ENCODE peak calls at places on chromosomes 13 and 19, in nine cellular contexts. S is iris pigment epithelial cell; Q is nucleus accumbens; K is CD8-positive, alpha-beta T cell; G is left colon; V is stimulated activated CD8-positive, alpha-beta memory T cell treated with anti-CD3 and anti-CD28 coated beads, Interleukin-15, amount 100 ng/mL, for 48 hours; Y is GM12865; F is right lobe of liver; I is aorta. L is an unnamed sample.

GRCh38 chr13:96090240-96091101 is 564 bp downstream of the HS6ST3 start:
- DNase-seq in F (peak), Y (peak), I (peak), Q (no peak), G (no peak), V (no peak), S (peak), K (no peak), L (no peak)

GRCh38 chr13:43061496-43062280 is 38.3 kb downstream of the DNAJC15 start:
- DNase-seq in V (no peak), S (peak), Q (no peak), Y (no peak), K (no peak), G (no peak), F (no peak), I (no peak), L (no peak)

GRCh38 chr13:100694722-100695644 is 20.4 kb upstream of the TMTC4 start:
- DNase-seq in V (no peak), Q (no peak), G (no peak), K (no peak), S (peak), F (peak), I (no peak), Y (no peak), L (no peak)

GRCh38 chr19:55494172-55494761 is 6.0 kb downstream of the SSC5D start:
- DNase-seq in K (no peak), I (peak), G (no peak), Q (no peak), Y (no peak), S (peak), V (no peak), F (no peak), L (no peak)

GRCh38 chr19:50191270-50191669 is 12.2 kb upstream of the MYH14 start:
- DNase-seq in F (no peak), Y (no peak), V (no peak), Q (no peak), G (no peak), S (no peak), K (no peak), I (no peak), L (no peak)

GRCh38 chr13:111213964-111214726 is 99.0 kb downstream of the ARHGEF7 start:
- DNase-seq in K (no peak), V (no peak), I (no peak), F (no peak), Q (no peak), Y (no peak), S (no peak), G (no peak), L (no peak)

GRCh38 chr19:33424181-33424580 is 50.7 kb downstream of the CEBPG start:
- DNase-seq in F (no peak), G (no peak), Y (no peak), K (no peak), S (no peak), V (no peak), I (no peak), Q (no peak), L (no peak)

GRCh38 chr13:36736119-36736726 is 62.4 kb downstream of the SERTM1 start:
- DNase-seq in Y (peak), I (peak), V (no peak), S (peak), F (peak), Q (no peak), K (peak), G (no peak), L (peak)

GRCh38 chr19:33448159-33448516 is 73.5 kb downstream of the PEPD start:
- DNase-seq in G (no peak), I (peak), V (no peak), Q (no peak), K (no peak), S (no peak), F (no peak), Y (no peak), L (peak)

GRCh38 chr13:110023729-110024645 is 237.6 kb upstream of the IRS2 start:
- DNase-seq in S (peak), Q (no peak), G (peak), K (no peak), Y (no peak), I (peak), V (no peak), F (no peak), L (no peak)

GRCh38 chr13:26050568-26051230 is 1.1 kb downstream of the SHISA2 start:
- DNase-seq in V (no peak), I (no peak), S (peak), K (peak), G (no peak), Y (no peak), F (no peak), Q (peak), L (no peak)

GRCh38 chr13:113413898-113414282 is 39.4 kb downstream of the ADPRHL1 start:
- DNase-seq in K (no peak), Y (no peak), I (peak), G (peak), V (no peak), F (peak), Q (no peak), S (no peak), L (no peak)

GRCh38 chr13:21688056-21688455 is 17.2 kb downstream of the FGF9 start:
- DNase-seq in Y (no peak), K (no peak), S (no peak), Q (no peak), I (no peak), G (no peak), V (no peak), F (no peak), L (no peak)

GRCh38 chr19:39372047-39372802 is 18.7 kb downstream of the PAF1 start:
- DNase-seq in F (peak), V (no peak), Q (peak), I (peak), G (peak), K (no peak), Y (no peak), S (peak), L (no peak)

GRCh38 chr19:4449022-4449825 is 8.4 kb downstream of the UBXN6 start:
- DNase-seq in V (no peak), Y (no peak), K (no peak), G (no peak), F (peak), I (peak), S (no peak), Q (peak), L (no peak)

GRCh38 chr13:34465423-34465922 is 476.6 kb upstream of the NBEA start:
- DNase-seq in Q (no peak), Y (no peak), V (no peak), I (no peak), G (no peak), K (no peak), F (no peak), S (no peak), L (no peak)

GRCh38 chr19:49213791-49214190 is 56.2 kb downstream of the TRPM4 start:
- DNase-seq in Y (no peak), K (no peak), V (no peak), F (no peak), S (no peak), I (no peak), G (no peak), Q (no peak), L (no peak)

GRCh38 chr13:48126944-48127814 is 32.3 kb upstream of the MED4 start:
- DNase-seq in F (no peak), V (no peak), K (peak), I (peak), Y (peak), G (peak), Q (peak), S (peak), L (no peak)

GRCh38 chr13:51066091-51066831 is 44.8 kb downstream of the C13orf42 start:
- DNase-seq in I (no peak), K (no peak), Y (peak), Q (no peak), S (peak), G (no peak), V (no peak), F (peak), L (no peak)

GRCh38 chr19:35563207-35563829 is at the start of gene ATP4A:
- DNase-seq in F (no peak), G (no peak), V (no peak), S (no peak), Y (no peak), I (no peak), K (no peak), Q (no peak), L (no peak)

GRCh38 chr13:79673993-79674377 is 193.0 kb downstream of the NDFIP2 start:
- DNase-seq in K (no peak), V (no peak), G (no peak), F (no peak), Q (no peak), I (no peak), S (no peak), Y (no peak), L (no peak)

GRCh38 chr13:48370815-48371214 is 42.1 kb downstream of the LPAR6 start:
- DNase-seq in S (no peak), V (no peak), K (no peak), F (no peak), G (no peak), I (no peak), Y (no peak), Q (no peak), L (no peak)

GRCh38 chr19:10654610-10655456 is 687 bp downstream of the ILF3 start:
- DNase-seq in Q (no peak), K (peak), Y (peak), S (no peak), G (peak), I (peak), F (peak), V (peak), L (peak)

GRCh38 chr13:107067381-107067780 is 499.4 kb upstream of the ARGLU1 start:
- DNase-seq in G (no peak), F (no peak), Y (no peak), Q (no peak), S (no peak), K (no peak), I (no peak), V (no peak), L (no peak)

GRCh38 chr13:107450426-107450825 is 764.9 kb downstream of the LIG4 start:
- DNase-seq in Y (no peak), K (no peak), F (no peak), G (no peak), I (no peak), Q (no peak), S (peak), V (no peak), L (no peak)

GRCh38 chr13:40664100-40665060 is 2.1 kb downstream of the FOXO1 start:
- DNase-seq in Y (peak), I (peak), S (peak), K (peak), G (peak), Q (peak), V (peak), F (peak), L (peak)

GRCh38 chr13:79402679-79403078 is 3.4 kb downstream of the RBM26 start:
- DNase-seq in Q (no peak), G (no peak), F (no peak), K (no peak), V (no peak), S (no peak), I (no peak), Y (no peak), L (no peak)

GRCh38 chr13:47499358-47500150 is 501.5 kb downstream of the SUCLA2 start:
- DNase-seq in K (no peak), V (no peak), F (no peak), S (peak), Y (no peak), Q (no peak), G (no peak), I (no peak), L (no peak)

GRCh38 chr19:39327318-39327717 is 6.7 kb upstream of the LRFN1 start:
- DNase-seq in V (no peak), I (peak), G (no peak), S (no peak), Q (no peak), K (no peak), Y (no peak), F (no peak), L (no peak)

GRCh38 chr13:40190656-40191100 is 475.8 kb downstream of the FOXO1 start:
- DNase-seq in Q (peak), I (peak), F (no peak), K (peak), Y (peak), G (no peak), S (peak), V (no peak), L (peak)

GRCh38 chr13:79480954-79481684 is at the start of gene NDFIP2:
- DNase-seq in K (peak), Y (peak), I (peak), G (peak), Q (peak), V (peak), S (peak), F (peak), L (peak)

GRCh38 chr19:23764781-23765180 is 6.1 kb upstream of the ZNF681 start:
- DNase-seq in F (no peak), G (no peak), I (no peak), Q (no peak), V (no peak), S (no peak), K (no peak), Y (no peak), L (no peak)

GRCh38 chr19:35932291-35932936 is 3.8 kb upstream of the LRFN3 start:
- DNase-seq in V (no peak), S (no peak), K (no peak), G (no peak), F (no peak), I (no peak), Q (no peak), Y (no peak), L (no peak)

GRCh38 chr13:45564108-45564507 is 51.4 kb downstream of the ERICH6B start:
- DNase-seq in F (no peak), S (peak), V (no peak), K (no peak), Q (no peak), I (no peak), G (no peak), Y (no peak), L (no peak)

L was measured in Caco-2.